ENCODE peak calls at places on chromosomes 3 and 15, in five cellular contexts. F, T, Z, P and O are unnamed samples.

GRCh38 chr15:48040166-48040817 is 80.5 kb upstream of the SLC24A5 start:
- DNase-seq in F (peak), T (no peak), Z (no peak), P (peak), O (no peak)

GRCh38 chr3:63349583-63350177 is 71.6 kb downstream of the SYNPR start:
- DNase-seq in F (peak), T (no peak), Z (peak), P (peak), O (peak)

GRCh38 chr15:25810154-25810553 is 53.0 kb downstream of the ATP10A start:
- DNase-seq in F (no peak), T (no peak), Z (no peak), P (no peak), O (no peak)

GRCh38 chr3:184491011-184491576 is 70.5 kb upstream of the EPHB3 start:
- DNase-seq in F (peak), T (no peak), Z (no peak), P (no peak), O (no peak)

GRCh38 chr15:45812200-45812599 is 177.4 kb downstream of the SQOR start:
- DNase-seq in F (no peak), T (no peak), Z (no peak), P (no peak), O (no peak)

GRCh38 chr3:435161-435560 is 238.6 kb downstream of the CHL1 start:
- DNase-seq in F (no peak), T (no peak), Z (no peak), P (no peak), O (no peak)

GRCh38 chr15:73924258-73924921 is 1.9 kb upstream of the LOXL1 start:
- DNase-seq in F (no peak), T (no peak), Z (no peak), P (peak), O (peak)

GRCh38 chr15:94620632-94621031 is 389.3 kb downstream of the MCTP2 start:
- DNase-seq in F (no peak), T (no peak), Z (no peak), P (no peak), O (no peak)

GRCh38 chr3:21447471-21448205 is 303.4 kb downstream of the ZNF385D start:
- DNase-seq in F (no peak), T (no peak), Z (no peak), P (peak), O (peak)

GRCh38 chr3:136898549-136898948 is 36.5 kb downstream of the NCK1 start:
- DNase-seq in F (no peak), T (no peak), Z (no peak), P (no peak), O (no peak)

GRCh38 chr3:124993462-124993861 is 58.9 kb upstream of the MUC13 start:
- DNase-seq in F (no peak), T (no peak), Z (no peak), P (no peak), O (no peak)

GRCh38 chr3:133258358-133258757 is 141.5 kb upstream of the BFSP2 start:
- DNase-seq in F (no peak), T (no peak), Z (no peak), P (peak), O (no peak)

GRCh38 chr15:69232144-69232543 is 66.6 kb upstream of the PAQR5 start:
- DNase-seq in F (no peak), T (no peak), Z (no peak), P (peak), O (peak)

GRCh38 chr15:55253580-55253979 is 36.0 kb downstream of the RAB27A start:
- DNase-seq in F (no peak), T (no peak), Z (no peak), P (peak), O (peak)

GRCh38 chr3:52845157-52845556 is 10.3 kb upstream of the MUSTN1 start:
- DNase-seq in F (peak), T (no peak), Z (no peak), P (peak), O (no peak)

GRCh38 chr15:71083349-71083748 is 31.9 kb upstream of the THSD4 start:
- DNase-seq in F (no peak), T (no peak), Z (no peak), P (peak), O (no peak)

GRCh38 chr15:40379853-40380252 is 2.7 kb upstream of the KNSTRN start:
- DNase-seq in F (no peak), T (no peak), Z (no peak), P (peak), O (peak)

GRCh38 chr15:92083190-92083589 is 229.7 kb downstream of the SLCO3A1 start:
- DNase-seq in F (no peak), T (no peak), Z (no peak), P (no peak), O (no peak)

GRCh38 chr15:49154799-49155109 is 645 bp downstream of the COPS2 start:
- DNase-seq in F (no peak), T (no peak), Z (no peak), P (no peak), O (no peak)

GRCh38 chr3:14824646-14825045 is 5.9 kb downstream of the FGD5 start:
- DNase-seq in F (no peak), T (no peak), Z (no peak), P (no peak), O (no peak)

GRCh38 chr15:65414841-65415621 is 7.7 kb downstream of the IGDCC4 start:
- DNase-seq in F (no peak), T (no peak), Z (no peak), P (peak), O (no peak)

GRCh38 chr3:77536038-77536775 is 496.3 kb downstream of the ROBO2 start:
- DNase-seq in F (no peak), T (no peak), Z (no peak), P (no peak), O (no peak)

GRCh38 chr15:67164401-67164791 is 90.1 kb downstream of the AAGAB start:
- DNase-seq in F (no peak), T (no peak), Z (no peak), P (no peak), O (no peak)

GRCh38 chr3:182909318-182910040 is 70.9 kb downstream of the DCUN1D1 start:
- DNase-seq in F (no peak), T (no peak), Z (no peak), P (no peak), O (peak)

GRCh38 chr15:35306361-35306981 is 221.4 kb upstream of the NANOGP8 start:
- DNase-seq in F (peak), T (no peak), Z (no peak), P (peak), O (peak)

GRCh38 chr3:185517387-185517786 is 18.6 kb upstream of the TMEM41A start:
- DNase-seq in F (no peak), T (no peak), Z (no peak), P (no peak), O (no peak)

GRCh38 chr3:6781103-6781502 is 79.8 kb upstream of the GRM7 start:
- DNase-seq in F (no peak), T (no peak), Z (no peak), P (no peak), O (no peak)

DNA sequence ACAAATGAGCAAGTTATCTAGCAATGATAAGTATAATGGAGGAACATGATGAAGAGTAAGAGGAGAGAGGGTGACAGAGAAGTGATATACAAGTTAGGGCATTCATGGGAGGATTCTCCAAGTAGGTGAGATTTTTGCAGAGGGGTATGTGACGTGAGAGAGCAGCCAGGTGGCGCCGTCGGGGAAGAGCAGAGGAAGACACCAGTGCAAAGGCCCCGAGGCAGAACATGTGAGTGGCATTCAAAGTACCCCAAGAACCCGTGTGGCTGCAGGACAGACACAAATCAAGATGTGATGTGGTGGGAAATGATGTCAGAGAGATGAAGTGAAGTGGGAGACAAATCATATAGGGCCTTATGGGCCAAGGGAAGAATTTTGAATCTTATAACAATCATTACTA is 81.8 kb upstream of the GRM7 start:
- DNase-seq in F (no peak), T (no peak), Z (no peak), P (no peak), O (no peak)
- TF ChIP-seq CTCF in F (no peak), T (no peak), Z (no peak), P (no peak), O (no peak)

GRCh38 chr3:186529204-186529999 is 14.8 kb downstream of the CRYGS start:
- DNase-seq in F (no peak), T (no peak), Z (no peak), P (no peak), O (no peak)
- TF ChIP-seq CTCF in F (no peak), T (no peak), Z (peak), P (no peak), O (peak)

GRCh38 chr3:33420966-33421365 is 19.2 kb downstream of the UBP1 start:
- DNase-seq in F (no peak), T (no peak), Z (no peak), P (no peak), O (no peak)
- TF ChIP-seq CTCF in F (no peak), T (no peak), Z (no peak), P (no peak), O (no peak)

DNA sequence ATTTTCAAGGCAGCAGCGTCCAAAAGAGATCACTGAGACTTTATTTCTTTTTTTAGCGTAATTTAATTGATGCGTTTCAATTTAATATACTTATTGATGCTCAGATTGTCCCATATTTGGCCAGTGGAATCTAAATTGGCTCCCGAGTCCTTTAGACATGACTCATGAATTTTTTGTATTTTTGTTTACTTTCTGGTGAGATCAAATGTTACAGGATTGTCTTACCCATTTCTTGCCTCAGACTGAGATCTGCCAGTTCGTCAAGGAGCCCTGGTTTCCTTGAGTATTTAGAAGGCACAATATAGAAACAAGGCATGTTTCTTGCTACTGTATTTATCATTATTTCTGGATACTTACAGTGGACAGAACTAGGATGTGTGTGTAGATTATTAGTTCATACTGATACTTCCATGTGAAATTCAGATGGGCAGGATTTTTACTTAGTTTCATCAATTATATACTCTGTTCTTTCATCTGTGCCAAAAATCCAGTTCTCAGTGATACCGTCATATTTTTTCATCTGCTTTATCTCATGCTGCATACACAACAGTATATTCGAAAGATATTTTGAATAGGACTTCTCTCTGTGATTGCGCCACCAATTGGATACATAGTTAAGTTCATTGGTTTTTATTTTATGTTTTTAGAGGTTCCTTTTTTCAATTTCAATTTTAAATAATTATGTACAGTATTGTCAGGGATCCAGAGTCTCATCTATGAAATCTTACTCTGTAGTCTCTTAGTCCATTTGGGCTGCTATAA is 436.9 kb upstream of the C2CD4B start:
- DNase-seq in F (no peak), T (no peak), Z (no peak), P (peak), O (no peak)
- TF ChIP-seq CTCF in F (no peak), T (no peak), Z (no peak), P (no peak), O (peak)

GRCh38 chr3:181711325-181712135 is at the start of gene SOX2:
- DNase-seq in F (peak), T (no peak), Z (peak), P (peak), O (no peak)

GRCh38 chr3:181712190-181712504 is 422 bp downstream of the SOX2 start:
- DNase-seq in F (no peak), T (no peak), Z (no peak), P (no peak), O (no peak)

GRCh38 chr3:181713673-181714270 is 2.0 kb downstream of the SOX2 start:
- DNase-seq in F (no peak), T (no peak), Z (no peak), P (no peak), O (no peak)

GRCh38 chr3:181713300-181713647 is 1.5 kb downstream of the SOX2 start:
- DNase-seq in F (no peak), T (no peak), Z (no peak), P (no peak), O (no peak)

DNA sequence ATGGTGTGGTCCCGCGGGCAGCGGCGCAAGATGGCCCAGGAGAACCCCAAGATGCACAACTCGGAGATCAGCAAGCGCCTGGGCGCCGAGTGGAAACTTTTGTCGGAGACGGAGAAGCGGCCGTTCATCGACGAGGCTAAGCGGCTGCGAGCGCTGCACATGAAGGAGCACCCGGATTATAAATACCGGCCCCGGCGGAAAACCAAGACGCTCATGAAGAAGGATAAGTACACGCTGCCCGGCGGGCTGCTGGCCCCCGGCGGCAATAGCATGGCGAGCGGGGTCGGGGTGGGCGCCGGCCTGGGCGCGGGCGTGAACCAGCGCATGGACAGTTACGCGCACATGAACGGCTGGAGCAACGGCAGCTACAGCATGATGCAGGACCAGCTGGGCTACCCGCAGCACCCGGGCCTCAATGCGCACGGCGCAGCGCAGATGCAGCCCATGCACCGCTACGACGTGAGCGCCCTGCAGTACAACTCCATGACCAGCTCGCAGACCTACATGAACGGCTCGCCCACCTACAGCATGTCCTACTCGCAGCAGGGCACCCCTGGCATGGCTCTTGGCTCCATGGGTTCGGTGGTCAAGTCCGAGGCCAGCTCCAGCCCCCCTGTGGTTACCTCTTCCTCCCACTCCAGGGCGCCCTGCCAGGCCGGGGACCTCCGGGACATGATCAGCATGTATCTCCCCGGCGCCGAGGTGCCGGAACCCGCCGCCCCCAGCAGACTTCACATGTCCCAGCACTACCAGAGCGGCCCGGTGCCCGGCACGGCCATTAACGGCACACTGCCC is 977 bp downstream of the SOX2 start:
- DNase-seq in F (no peak), T (no peak), Z (no peak), P (no peak), O (no peak)
- TF ChIP-seq CTCF in F (no peak), T (no peak), Z (no peak), P (no peak), O (no peak)

DNA sequence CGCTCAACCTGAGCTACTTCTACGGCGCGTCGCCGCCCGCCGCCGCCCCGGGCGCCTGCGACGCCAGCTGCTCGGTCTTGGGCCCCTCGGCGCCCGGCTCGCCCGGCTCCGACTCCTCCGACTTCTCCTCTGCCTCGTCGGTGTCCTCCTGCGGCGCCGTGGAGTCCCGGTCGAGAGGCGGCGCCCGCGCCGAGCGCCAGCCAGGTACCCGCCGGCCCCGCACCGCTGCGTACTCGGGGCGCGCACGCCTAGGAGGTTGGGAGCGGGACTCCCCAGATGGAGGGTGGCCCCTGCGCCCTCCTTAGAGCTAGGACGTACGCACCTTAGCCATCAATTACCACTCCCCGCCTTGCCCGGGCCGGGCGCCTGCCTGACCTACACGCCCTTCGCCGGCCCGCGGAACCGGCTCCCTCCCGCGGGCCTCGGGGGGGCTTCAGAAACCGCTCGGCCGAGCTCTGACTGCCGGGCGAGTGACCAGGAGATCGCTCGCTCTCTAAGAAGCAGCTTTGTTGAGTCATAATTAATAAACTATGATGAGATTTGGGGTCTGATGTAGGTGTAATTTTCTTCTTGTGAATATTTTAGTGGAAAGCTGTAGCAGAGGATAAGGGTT is 506 bp downstream of the NFKBIZ start:
- DNase-seq in F (no peak), T (peak), Z (peak), P (no peak), O (no peak)
- TF ChIP-seq CTCF in F (no peak), T (no peak), Z (peak), P (no peak), O (peak)